ENCODE peak calls at places on chromosome 3, in six cellular contexts. One of them, this sample, is unnamed.
A peak's percentile ranks its signal among the peaks of the same experiment; 100 is the strongest.

GRCh38 chr3:42704136-42704841 is 1.7 kb upstream of the HHATL start:
- DNase-seq in epithelial cell of esophagus: no peak
- DNase-seq in kidney epithelial cell: no peak
- DNase-seq in cardiac fibroblast: no peak
- DNase-seq in body of pancreas: no peak
- DNase-seq in adipocyte: no peak
- DNase-seq in this sample: no peak

GRCh38 chr3:76470285-76470684 is 569.6 kb upstream of the ROBO2 start:
- DNase-seq in kidney epithelial cell: peak; percentile 51
- DNase-seq in adipocyte: peak; percentile 82
- DNase-seq in body of pancreas: no peak
- DNase-seq in cardiac fibroblast: peak; percentile 84
- DNase-seq in epithelial cell of esophagus: peak; percentile 60
- DNase-seq in this sample: peak; percentile 31

GRCh38 chr3:61589856-61590255 is 28.5 kb downstream of the PTPRG start:
- DNase-seq in epithelial cell of esophagus: peak; percentile 91
- DNase-seq in adipocyte: peak; percentile 24
- DNase-seq in kidney epithelial cell: no peak
- DNase-seq in cardiac fibroblast: peak; percentile 90
- DNase-seq in body of pancreas: no peak
- DNase-seq in this sample: no peak

GRCh38 chr3:11944052-11944673 is 60.0 kb upstream of the SYN2 start:
- DNase-seq in body of pancreas: peak; percentile 16
- DNase-seq in adipocyte: peak; percentile 44
- DNase-seq in kidney epithelial cell: no peak
- DNase-seq in cardiac fibroblast: peak; percentile 47
- DNase-seq in epithelial cell of esophagus: peak; percentile 47
- DNase-seq in this sample: no peak

GRCh38 chr3:134092231-134092701 is 62.5 kb upstream of the SLCO2A1 start:
- DNase-seq in epithelial cell of esophagus: no peak
- DNase-seq in kidney epithelial cell: no peak
- DNase-seq in body of pancreas: no peak
- DNase-seq in adipocyte: no peak
- DNase-seq in cardiac fibroblast: peak; percentile 52
- DNase-seq in this sample: no peak

GRCh38 chr3:54079729-54080128 is 42.6 kb upstream of the CACNA2D3 start:
- DNase-seq in epithelial cell of esophagus: no peak
- DNase-seq in body of pancreas: no peak
- DNase-seq in kidney epithelial cell: no peak
- DNase-seq in adipocyte: no peak
- DNase-seq in cardiac fibroblast: no peak
- DNase-seq in this sample: no peak

GRCh38 chr3:147919496-147919895 is 510.3 kb downstream of the ZIC1 start:
- DNase-seq in cardiac fibroblast: no peak
- DNase-seq in body of pancreas: no peak
- DNase-seq in epithelial cell of esophagus: no peak
- DNase-seq in kidney epithelial cell: no peak
- DNase-seq in adipocyte: no peak
- DNase-seq in this sample: no peak

GRCh38 chr3:196821806-196822355 is 45.8 kb upstream of the SENP5 start:
- DNase-seq in epithelial cell of esophagus: no peak
- DNase-seq in body of pancreas: no peak
- DNase-seq in adipocyte: no peak
- DNase-seq in cardiac fibroblast: no peak
- DNase-seq in kidney epithelial cell: no peak
- DNase-seq in this sample: no peak

GRCh38 chr3:120177151-120177550 is 82.9 kb upstream of the GSK3B start:
- DNase-seq in epithelial cell of esophagus: peak; percentile 94
- DNase-seq in adipocyte: peak; percentile 86
- DNase-seq in body of pancreas: peak; percentile 41
- DNase-seq in cardiac fibroblast: peak; percentile 91
- DNase-seq in kidney epithelial cell: peak; percentile 74
- DNase-seq in this sample: no peak

GRCh38 chr3:157618075-157618760 is 115.0 kb upstream of the VEPH1 start:
- DNase-seq in cardiac fibroblast: peak; percentile 82
- DNase-seq in adipocyte: peak; percentile 88
- DNase-seq in body of pancreas: peak; percentile 25
- DNase-seq in kidney epithelial cell: peak; percentile 21
- DNase-seq in epithelial cell of esophagus: peak; percentile 77
- DNase-seq in this sample: peak; percentile 24

GRCh38 chr3:100588251-100588650 is 21.1 kb upstream of the ADGRG7 start:
- DNase-seq in adipocyte: no peak
- DNase-seq in body of pancreas: no peak
- DNase-seq in cardiac fibroblast: no peak
- DNase-seq in epithelial cell of esophagus: no peak
- DNase-seq in kidney epithelial cell: no peak
- DNase-seq in this sample: no peak

GRCh38 chr3:129552287-129553050 is 9.5 kb downstream of the H1-8 start:
- DNase-seq in body of pancreas: no peak
- DNase-seq in kidney epithelial cell: no peak
- DNase-seq in adipocyte: no peak
- DNase-seq in epithelial cell of esophagus: no peak
- DNase-seq in cardiac fibroblast: no peak
- DNase-seq in this sample: no peak

GRCh38 chr3:39671116-39671515 is 138.3 kb upstream of the MYRIP start:
- DNase-seq in body of pancreas: no peak
- DNase-seq in epithelial cell of esophagus: peak; percentile 64
- DNase-seq in kidney epithelial cell: no peak
- DNase-seq in cardiac fibroblast: peak; percentile 28
- DNase-seq in adipocyte: peak; percentile 57
- DNase-seq in this sample: no peak

GRCh38 chr3:193996641-193997089 is 139.3 kb upstream of the HES1 start:
- DNase-seq in kidney epithelial cell: no peak
- DNase-seq in body of pancreas: no peak
- DNase-seq in epithelial cell of esophagus: no peak
- DNase-seq in cardiac fibroblast: no peak
- DNase-seq in adipocyte: no peak
- DNase-seq in this sample: no peak

GRCh38 chr3:56806407-56806806 is 4.7 kb upstream of the ARHGEF3 start:
- DNase-seq in body of pancreas: no peak
- DNase-seq in kidney epithelial cell: no peak
- DNase-seq in adipocyte: no peak
- DNase-seq in epithelial cell of esophagus: no peak
- DNase-seq in cardiac fibroblast: no peak
- DNase-seq in this sample: peak; percentile 44

GRCh38 chr3:46710671-46711295 is 6.9 kb downstream of the PRSS50 start:
- DNase-seq in adipocyte: no peak
- DNase-seq in kidney epithelial cell: no peak
- DNase-seq in cardiac fibroblast: no peak
- DNase-seq in epithelial cell of esophagus: no peak
- DNase-seq in body of pancreas: peak; percentile 3
- DNase-seq in this sample: no peak

GRCh38 chr3:182969853-182970252 is 10.5 kb downstream of the DCUN1D1 start:
- DNase-seq in kidney epithelial cell: no peak
- DNase-seq in body of pancreas: no peak
- DNase-seq in adipocyte: no peak
- DNase-seq in cardiac fibroblast: no peak
- DNase-seq in epithelial cell of esophagus: no peak
- DNase-seq in this sample: no peak

GRCh38 chr3:184568918-184569829 is 7.6 kb downstream of the EPHB3 start:
- DNase-seq in body of pancreas: peak; percentile 80
- DNase-seq in cardiac fibroblast: peak; percentile 91
- DNase-seq in kidney epithelial cell: no peak
- DNase-seq in adipocyte: peak; percentile 99
- DNase-seq in epithelial cell of esophagus: peak; percentile 72
- DNase-seq in this sample: no peak

GRCh38 chr3:148223266-148223665 is 474.4 kb upstream of the AGTR1 start:
- DNase-seq in adipocyte: peak; percentile 32
- DNase-seq in body of pancreas: no peak
- DNase-seq in epithelial cell of esophagus: no peak
- DNase-seq in cardiac fibroblast: no peak
- DNase-seq in kidney epithelial cell: no peak
- DNase-seq in this sample: no peak

GRCh38 chr3:157573780-157574378 is 70.7 kb upstream of the VEPH1 start:
- DNase-seq in body of pancreas: no peak
- DNase-seq in adipocyte: peak; percentile 43
- DNase-seq in kidney epithelial cell: peak; percentile 4
- DNase-seq in cardiac fibroblast: no peak
- DNase-seq in epithelial cell of esophagus: no peak
- DNase-seq in this sample: no peak

GRCh38 chr3:61559108-61559731 is 2.2 kb upstream of the PTPRG start:
- DNase-seq in kidney epithelial cell: no peak
- DNase-seq in epithelial cell of esophagus: no peak
- DNase-seq in body of pancreas: no peak
- DNase-seq in adipocyte: peak; percentile 38
- DNase-seq in cardiac fibroblast: no peak
- DNase-seq in this sample: no peak

GRCh38 chr3:187889601-187890404 is 144.5 kb upstream of the BCL6 start:
- DNase-seq in cardiac fibroblast: peak; percentile 36
- DNase-seq in kidney epithelial cell: no peak
- DNase-seq in adipocyte: peak; percentile 38
- DNase-seq in epithelial cell of esophagus: no peak
- DNase-seq in body of pancreas: peak; percentile 9
- DNase-seq in this sample: no peak

GRCh38 chr3:4813855-4814254 is 165.4 kb upstream of the BHLHE40 start:
- DNase-seq in body of pancreas: no peak
- DNase-seq in epithelial cell of esophagus: no peak
- DNase-seq in cardiac fibroblast: peak; percentile 47
- DNase-seq in adipocyte: no peak
- DNase-seq in kidney epithelial cell: no peak
- DNase-seq in this sample: no peak

GRCh38 chr3:156483426-156483825 is 71.5 kb downstream of the SSR3 start:
- DNase-seq in adipocyte: peak; percentile 72
- DNase-seq in kidney epithelial cell: peak; percentile 54
- DNase-seq in epithelial cell of esophagus: peak; percentile 84
- DNase-seq in body of pancreas: no peak
- DNase-seq in cardiac fibroblast: peak; percentile 86
- DNase-seq in this sample: no peak

GRCh38 chr3:10319804-10320203 is 1.1 kb downstream of the SEC13 start:
- DNase-seq in cardiac fibroblast: no peak
- DNase-seq in epithelial cell of esophagus: no peak
- DNase-seq in adipocyte: peak; percentile 16
- DNase-seq in body of pancreas: no peak
- DNase-seq in kidney epithelial cell: no peak
- DNase-seq in this sample: no peak
- H3K4me3 ChIP-seq in cardiac fibroblast: peak overlapping the region; percentile 99
- H3K4me3 ChIP-seq in epithelial cell of esophagus: peak overlapping the region; percentile 99
- H3K4me3 ChIP-seq in adipocyte: peak overlapping the region; percentile 99
- H3K4me3 ChIP-seq in body of pancreas: peak overlapping the region; percentile 85
- H3K4me3 ChIP-seq in kidney epithelial cell: peak overlapping the region; percentile 100
- H3K4me3 ChIP-seq in this sample: peak overlapping the region; percentile 85

DNA sequence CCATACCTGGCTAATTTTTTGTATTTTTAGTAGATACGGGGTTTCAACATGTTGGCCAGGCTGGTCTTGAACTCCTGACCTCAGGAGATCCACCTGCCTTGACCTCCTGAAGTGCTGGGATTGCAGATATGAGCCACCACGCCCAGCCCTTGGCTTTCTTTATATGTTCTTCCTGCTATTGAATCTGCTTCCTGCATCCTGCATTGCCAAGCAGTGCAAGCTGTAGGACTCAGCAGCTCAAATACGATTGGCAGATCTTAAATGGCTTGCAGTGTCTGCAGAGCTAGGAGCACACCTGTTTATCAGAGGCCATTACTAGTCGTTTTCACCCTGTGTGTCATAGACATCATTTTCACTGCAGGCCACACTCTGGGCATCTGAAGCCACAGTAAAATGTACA is 426.2 kb upstream of the PPP2R3A start:
- DNase-seq in body of pancreas: no peak
- DNase-seq in epithelial cell of esophagus: no peak
- DNase-seq in kidney epithelial cell: no peak
- DNase-seq in cardiac fibroblast: no peak
- DNase-seq in adipocyte: no peak
- DNase-seq in this sample: no peak
- H3K4me3 ChIP-seq in body of pancreas: no peak overlapping the region
- H3K4me3 ChIP-seq in epithelial cell of esophagus: no peak overlapping the region
- H3K4me3 ChIP-seq in kidney epithelial cell: no peak overlapping the region
- H3K4me3 ChIP-seq in cardiac fibroblast: no peak overlapping the region
- H3K4me3 ChIP-seq in adipocyte: no peak overlapping the region
- H3K4me3 ChIP-seq in this sample: no peak overlapping the region

DNA sequence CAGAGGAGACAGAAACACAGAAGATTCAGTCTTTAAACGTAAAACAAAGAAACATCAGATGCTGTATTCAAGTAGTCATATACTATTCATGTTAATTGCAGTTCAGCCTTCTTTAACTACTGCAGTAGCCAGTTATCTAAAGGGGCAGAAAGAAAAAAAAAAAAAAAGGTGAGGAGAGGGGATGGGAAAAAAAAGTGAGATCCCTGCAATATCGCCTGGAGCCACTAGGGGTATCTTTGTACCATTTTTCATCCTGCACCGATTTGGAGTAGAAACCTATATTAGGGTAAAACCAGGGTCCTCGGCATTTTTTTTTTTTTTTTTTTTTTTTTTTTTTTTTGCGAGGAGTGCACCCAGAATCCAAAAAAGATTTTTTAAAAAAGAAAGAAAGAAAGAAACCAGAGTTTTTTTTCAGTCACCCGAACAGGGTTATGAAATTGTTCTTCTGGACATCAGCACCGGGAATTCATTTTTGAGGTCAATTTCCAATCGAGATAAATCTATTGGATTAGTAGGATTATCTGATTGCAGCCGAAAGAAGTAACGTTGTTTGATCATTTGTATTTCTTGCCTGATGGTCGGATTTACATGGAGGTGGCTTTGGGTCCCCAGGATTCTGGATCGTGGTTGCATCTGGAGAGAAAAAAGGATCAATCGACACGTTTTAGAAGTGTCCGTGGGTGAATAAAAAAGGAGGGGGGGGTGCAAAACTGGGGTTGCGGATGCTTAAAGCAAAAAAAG is 186.7 kb downstream of the NLGN1 start:
- DNase-seq in adipocyte: peak; percentile 85
- DNase-seq in epithelial cell of esophagus: peak; percentile 10
- DNase-seq in kidney epithelial cell: no peak
- DNase-seq in cardiac fibroblast: peak; percentile 49
- DNase-seq in body of pancreas: peak; percentile 40
- DNase-seq in this sample: no peak
- H3K4me3 ChIP-seq in adipocyte: peak overlapping the region; percentile 86
- H3K4me3 ChIP-seq in epithelial cell of esophagus: no peak overlapping the region
- H3K4me3 ChIP-seq in kidney epithelial cell: peak overlapping the region; percentile 44
- H3K4me3 ChIP-seq in cardiac fibroblast: peak overlapping the region; percentile 53
- H3K4me3 ChIP-seq in body of pancreas: peak overlapping the region; percentile 2
- H3K4me3 ChIP-seq in this sample: peak overlapping the region; percentile 71

GRCh38 chr3:13045245-13045903 is 27.9 kb downstream of the IQSEC1 start:
- DNase-seq in body of pancreas: no peak
- DNase-seq in kidney epithelial cell: no peak
- DNase-seq in cardiac fibroblast: no peak
- DNase-seq in epithelial cell of esophagus: no peak
- DNase-seq in adipocyte: no peak
- DNase-seq in this sample: no peak

GRCh38 chr3:13045904-13046568 is 27.2 kb downstream of the IQSEC1 start:
- DNase-seq in adipocyte: no peak
- DNase-seq in body of pancreas: no peak
- DNase-seq in kidney epithelial cell: no peak
- DNase-seq in epithelial cell of esophagus: no peak
- DNase-seq in cardiac fibroblast: no peak
- DNase-seq in this sample: no peak

GRCh38 chr3:13046569-13047279 is 26.5 kb downstream of the IQSEC1 start:
- DNase-seq in kidney epithelial cell: no peak
- DNase-seq in adipocyte: no peak
- DNase-seq in cardiac fibroblast: no peak
- DNase-seq in body of pancreas: no peak
- DNase-seq in epithelial cell of esophagus: no peak
- DNase-seq in this sample: no peak

GRCh38 chr3:13049400-13049799 is 23.8 kb downstream of the IQSEC1 start:
- DNase-seq in kidney epithelial cell: no peak
- DNase-seq in epithelial cell of esophagus: no peak
- DNase-seq in cardiac fibroblast: no peak
- DNase-seq in adipocyte: no peak
- DNase-seq in body of pancreas: no peak
- DNase-seq in this sample: no peak

GRCh38 chr3:13047296-13048165 is 25.7 kb downstream of the IQSEC1 start:
- DNase-seq in body of pancreas: no peak
- DNase-seq in kidney epithelial cell: no peak
- DNase-seq in epithelial cell of esophagus: no peak
- DNase-seq in cardiac fibroblast: no peak
- DNase-seq in adipocyte: no peak
- DNase-seq in this sample: no peak
- H3K4me3 ChIP-seq in body of pancreas: no peak overlapping the region
- H3K4me3 ChIP-seq in kidney epithelial cell: no peak overlapping the region
- H3K4me3 ChIP-seq in epithelial cell of esophagus: no peak overlapping the region
- H3K4me3 ChIP-seq in cardiac fibroblast: no peak overlapping the region
- H3K4me3 ChIP-seq in adipocyte: no peak overlapping the region
- H3K4me3 ChIP-seq in this sample: no peak overlapping the region

This sample was measured in retinal pigment epithelial cell.